ENCODE peak calls at places on chromosomes 5 and 9, in six cellular contexts. One of them, this sample, is unnamed.

GRCh38 chr9:7368410-7369292 is 430.9 kb downstream of the DMAC1 start:
- DNase-seq in heart left ventricle: peak
- DNase-seq in HCT116: no peak
- DNase-seq in mesothelial cell of epicardium: no peak
- DNase-seq in transverse colon: no peak
- DNase-seq in upper lobe of left lung: no peak
- DNase-seq in this sample: no peak

GRCh38 chr5:423233-423565 is 19.8 kb upstream of the EXOC3 start:
- DNase-seq in heart left ventricle: no peak
- DNase-seq in HCT116: no peak
- DNase-seq in mesothelial cell of epicardium: no peak
- DNase-seq in transverse colon: no peak
- DNase-seq in upper lobe of left lung: peak
- DNase-seq in this sample: no peak

GRCh38 chr5:137613554-137614265 is 114.6 kb upstream of the SPOCK1 start:
- DNase-seq in heart left ventricle: no peak
- DNase-seq in HCT116: no peak
- DNase-seq in mesothelial cell of epicardium: no peak
- DNase-seq in transverse colon: no peak
- DNase-seq in upper lobe of left lung: no peak
- DNase-seq in this sample: no peak

GRCh38 chr9:72315089-72315509 is 49.9 kb downstream of the ZFAND5 start:
- DNase-seq in heart left ventricle: peak
- DNase-seq in HCT116: no peak
- DNase-seq in mesothelial cell of epicardium: peak
- DNase-seq in transverse colon: peak
- DNase-seq in upper lobe of left lung: no peak
- DNase-seq in this sample: no peak

GRCh38 chr5:154754460-154755360 is 467 bp upstream of the LARP1 start:
- DNase-seq in heart left ventricle: peak
- DNase-seq in HCT116: peak
- DNase-seq in mesothelial cell of epicardium: peak
- DNase-seq in transverse colon: peak
- DNase-seq in upper lobe of left lung: peak
- DNase-seq in this sample: peak

GRCh38 chr5:69149676-69150010 is 17.3 kb upstream of the CCNB1 start:
- DNase-seq in heart left ventricle: no peak
- DNase-seq in HCT116: no peak
- DNase-seq in mesothelial cell of epicardium: no peak
- DNase-seq in transverse colon: no peak
- DNase-seq in upper lobe of left lung: no peak
- DNase-seq in this sample: no peak

GRCh38 chr9:74942801-74943200 is 9.9 kb downstream of the C9orf40 start:
- DNase-seq in heart left ventricle: no peak
- DNase-seq in HCT116: no peak
- DNase-seq in mesothelial cell of epicardium: no peak
- DNase-seq in transverse colon: no peak
- DNase-seq in upper lobe of left lung: no peak
- DNase-seq in this sample: no peak

GRCh38 chr9:34591091-34591910 is 1.8 kb upstream of the CNTFR start:
- DNase-seq in heart left ventricle: peak
- DNase-seq in HCT116: peak
- DNase-seq in mesothelial cell of epicardium: peak
- DNase-seq in transverse colon: peak
- DNase-seq in upper lobe of left lung: peak
- DNase-seq in this sample: peak

GRCh38 chr9:32551491-32552049 is 557 bp upstream of the SMIM27 start:
- DNase-seq in heart left ventricle: peak
- DNase-seq in HCT116: peak
- DNase-seq in mesothelial cell of epicardium: peak
- DNase-seq in transverse colon: peak
- DNase-seq in upper lobe of left lung: no peak
- DNase-seq in this sample: no peak

GRCh38 chr5:132012385-132013005 is 1.0 kb upstream of the ACSL6 start:
- DNase-seq in heart left ventricle: peak
- DNase-seq in HCT116: no peak
- DNase-seq in mesothelial cell of epicardium: peak
- DNase-seq in transverse colon: peak
- DNase-seq in upper lobe of left lung: peak
- DNase-seq in this sample: peak

GRCh38 chr9:73200694-73201432 is 49.2 kb downstream of the ANXA1 start:
- DNase-seq in heart left ventricle: no peak
- DNase-seq in HCT116: peak
- DNase-seq in mesothelial cell of epicardium: no peak
- DNase-seq in transverse colon: no peak
- DNase-seq in upper lobe of left lung: no peak
- DNase-seq in this sample: no peak

GRCh38 chr9:6984941-6985578 is 227.3 kb downstream of the KDM4C start:
- DNase-seq in heart left ventricle: no peak
- DNase-seq in HCT116: no peak
- DNase-seq in mesothelial cell of epicardium: no peak
- DNase-seq in transverse colon: no peak
- DNase-seq in upper lobe of left lung: no peak
- DNase-seq in this sample: no peak

GRCh38 chr5:133381571-133382365 is 230.6 kb downstream of the FSTL4 start:
- DNase-seq in heart left ventricle: no peak
- DNase-seq in HCT116: no peak
- DNase-seq in mesothelial cell of epicardium: no peak
- DNase-seq in transverse colon: no peak
- DNase-seq in upper lobe of left lung: no peak
- DNase-seq in this sample: no peak

GRCh38 chr5:81371354-81371876 is 22.5 kb downstream of the ACOT12 start:
- DNase-seq in heart left ventricle: no peak
- DNase-seq in HCT116: no peak
- DNase-seq in mesothelial cell of epicardium: no peak
- DNase-seq in transverse colon: no peak
- DNase-seq in upper lobe of left lung: no peak
- DNase-seq in this sample: no peak

GRCh38 chr9:91800473-91800872 is 149.6 kb downstream of the ROR2 start:
- DNase-seq in heart left ventricle: no peak
- DNase-seq in HCT116: no peak
- DNase-seq in mesothelial cell of epicardium: peak
- DNase-seq in transverse colon: no peak
- DNase-seq in upper lobe of left lung: no peak
- DNase-seq in this sample: no peak

GRCh38 chr5:123157797-123158528 is 68.9 kb downstream of the PRDM6 start:
- DNase-seq in heart left ventricle: no peak
- DNase-seq in HCT116: peak
- DNase-seq in mesothelial cell of epicardium: no peak
- DNase-seq in transverse colon: no peak
- DNase-seq in upper lobe of left lung: no peak
- DNase-seq in this sample: no peak

GRCh38 chr5:72366324-72366976 is 46.3 kb downstream of the PTCD2 start:
- DNase-seq in heart left ventricle: peak
- DNase-seq in HCT116: peak
- DNase-seq in mesothelial cell of epicardium: peak
- DNase-seq in transverse colon: peak
- DNase-seq in upper lobe of left lung: no peak
- DNase-seq in this sample: peak

GRCh38 chr5:173823274-173823644 is 64.9 kb upstream of the CPEB4 start:
- DNase-seq in heart left ventricle: no peak
- DNase-seq in HCT116: no peak
- DNase-seq in mesothelial cell of epicardium: no peak
- DNase-seq in transverse colon: no peak
- DNase-seq in upper lobe of left lung: no peak
- DNase-seq in this sample: no peak

GRCh38 chr5:143198332-143198731 is 205.2 kb downstream of the NR3C1 start:
- DNase-seq in heart left ventricle: no peak
- DNase-seq in HCT116: no peak
- DNase-seq in mesothelial cell of epicardium: no peak
- DNase-seq in transverse colon: no peak
- DNase-seq in upper lobe of left lung: no peak
- DNase-seq in this sample: no peak

GRCh38 chr5:143199161-143199560 is 204.3 kb downstream of the NR3C1 start:
- DNase-seq in heart left ventricle: no peak
- DNase-seq in HCT116: no peak
- DNase-seq in mesothelial cell of epicardium: no peak
- DNase-seq in transverse colon: no peak
- DNase-seq in upper lobe of left lung: no peak
- DNase-seq in this sample: no peak

GRCh38 chr5:143201589-143201988 is 201.9 kb downstream of the NR3C1 start:
- DNase-seq in heart left ventricle: no peak
- DNase-seq in HCT116: no peak
- DNase-seq in mesothelial cell of epicardium: no peak
- DNase-seq in transverse colon: no peak
- DNase-seq in upper lobe of left lung: no peak
- DNase-seq in this sample: no peak

GRCh38 chr5:143199843-143200242 is 203.6 kb downstream of the NR3C1 start:
- DNase-seq in heart left ventricle: no peak
- DNase-seq in HCT116: no peak
- DNase-seq in mesothelial cell of epicardium: no peak
- DNase-seq in transverse colon: no peak
- DNase-seq in upper lobe of left lung: no peak
- DNase-seq in this sample: no peak

GRCh38 chr5:143200781-143201398 is 202.6 kb downstream of the NR3C1 start:
- DNase-seq in heart left ventricle: peak
- DNase-seq in HCT116: no peak
- DNase-seq in mesothelial cell of epicardium: no peak
- DNase-seq in transverse colon: no peak
- DNase-seq in upper lobe of left lung: no peak
- DNase-seq in this sample: no peak
- TF ChIP-seq CTCF in heart left ventricle: no peak
- TF ChIP-seq CTCF in HCT116: no peak
- TF ChIP-seq CTCF in mesothelial cell of epicardium: no peak
- TF ChIP-seq CTCF in transverse colon: no peak
- TF ChIP-seq CTCF in upper lobe of left lung: no peak
- TF ChIP-seq CTCF in this sample: no peak

GRCh38 chr9:133005221-133005760 is 25.5 kb upstream of the GTF3C5 start:
- DNase-seq in heart left ventricle: no peak
- DNase-seq in HCT116: no peak
- DNase-seq in mesothelial cell of epicardium: no peak
- DNase-seq in transverse colon: no peak
- DNase-seq in upper lobe of left lung: peak
- DNase-seq in this sample: no peak
- TF ChIP-seq CTCF in heart left ventricle: no peak
- TF ChIP-seq CTCF in HCT116: no peak
- TF ChIP-seq CTCF in mesothelial cell of epicardium: no peak
- TF ChIP-seq CTCF in transverse colon: no peak
- TF ChIP-seq CTCF in upper lobe of left lung: no peak
- TF ChIP-seq CTCF in this sample: no peak

GRCh38 chr5:130077007-130077406 is 172.7 kb downstream of the CHSY3 start:
- DNase-seq in heart left ventricle: no peak
- DNase-seq in HCT116: no peak
- DNase-seq in mesothelial cell of epicardium: no peak
- DNase-seq in transverse colon: no peak
- DNase-seq in upper lobe of left lung: no peak
- DNase-seq in this sample: no peak
- TF ChIP-seq CTCF in heart left ventricle: no peak
- TF ChIP-seq CTCF in HCT116: peak
- TF ChIP-seq CTCF in mesothelial cell of epicardium: no peak
- TF ChIP-seq CTCF in transverse colon: no peak
- TF ChIP-seq CTCF in upper lobe of left lung: no peak
- TF ChIP-seq CTCF in this sample: no peak

GRCh38 chr9:121754655-121755436 is 103.4 kb downstream of the DAB2IP start:
- DNase-seq in heart left ventricle: no peak
- DNase-seq in HCT116: no peak
- DNase-seq in mesothelial cell of epicardium: no peak
- DNase-seq in transverse colon: no peak
- DNase-seq in upper lobe of left lung: no peak
- DNase-seq in this sample: no peak
- TF ChIP-seq CTCF in heart left ventricle: no peak
- TF ChIP-seq CTCF in HCT116: no peak
- TF ChIP-seq CTCF in mesothelial cell of epicardium: no peak
- TF ChIP-seq CTCF in transverse colon: no peak
- TF ChIP-seq CTCF in upper lobe of left lung: no peak
- TF ChIP-seq CTCF in this sample: no peak